ENCODE peak calls at places on chromosomes 6 and 20, in ten cellular contexts. N is colonic mucosa, U is mucosa of descending colon, R is uterus, V is cardiac muscle cell, O is psoas muscle, D is heart left ventricle, P is ovary, A is AG09319, G is adrenal gland. F is an unnamed sample.
A peak's percentile ranks its signal among the peaks of the same experiment; 100 is the strongest.

GRCh38 chr20:59082077-59082740 is 39.6 kb upstream of the PRELID3B start:
- DNase-seq in R (no peak), V (no peak), A (no peak), D (no peak), N (no peak), G (no peak), O (no peak), P (no peak), U (no peak), F (no peak)

GRCh38 chr6:163341671-163342070 is 72.8 kb upstream of the QKI start:
- DNase-seq in D (no peak), N (no peak), V (peak; percentile 70), G (no peak), R (no peak), O (no peak), P (no peak), U (no peak), A (no peak), F (no peak)

GRCh38 chr6:62367601-62368000 is 81.6 kb upstream of the KHDRBS2 start:
- DNase-seq in O (no peak), G (no peak), N (no peak), A (no peak), R (no peak), V (peak; percentile 5), P (no peak), D (no peak), U (no peak), F (no peak)

GRCh38 chr6:35370124-35370741 is 27.9 kb downstream of the PPARD start:
- DNase-seq in N (peak; percentile 37), U (peak; percentile 36), D (peak; percentile 79), G (peak; percentile 89), O (peak; percentile 92), V (no peak), R (peak; percentile 49), P (peak; percentile 63), A (peak; percentile 80), F (no peak)

GRCh38 chr6:131654326-131654725 is 17.2 kb downstream of the ENPP3 start:
- DNase-seq in P (no peak), A (no peak), D (no peak), O (no peak), G (no peak), N (no peak), R (no peak), V (no peak), U (no peak), F (no peak)

GRCh38 chr6:25016311-25016710 is 80.6 kb upstream of the RIPOR2 start:
- DNase-seq in D (no peak), V (no peak), P (no peak), O (no peak), G (no peak), N (no peak), R (no peak), U (no peak), A (no peak), F (no peak)

GRCh38 chr6:126015869-126016268 is 29.5 kb downstream of the TRMT11 start:
- DNase-seq in R (no peak), U (no peak), O (no peak), D (no peak), N (no peak), P (no peak), A (no peak), G (no peak), V (no peak), F (no peak)

GRCh38 chr20:21508230-21509078 is 5.4 kb downstream of the NKX2-2 start:
- DNase-seq in G (peak; percentile 18), O (no peak), D (no peak), V (no peak), U (no peak), A (no peak), R (no peak), P (no peak), N (no peak), F (no peak)

GRCh38 chr6:149340200-149340599 is 22.7 kb downstream of the TAB2 start:
- DNase-seq in N (no peak), R (no peak), P (no peak), U (no peak), V (no peak), A (no peak), D (no peak), G (no peak), O (no peak), F (no peak)

GRCh38 chr6:41278699-41279405 is 7.6 kb downstream of the TREM1 start:
- DNase-seq in D (no peak), R (peak; percentile 39), V (peak; percentile 87), P (peak; percentile 31), A (peak; percentile 2), N (peak; percentile 59), U (peak; percentile 46), O (peak; percentile 34), G (peak; percentile 77), F (peak; percentile 62)

GRCh38 chr20:33647603-33648395 is 14.3 kb upstream of the C20orf144 start:
- DNase-seq in G (no peak), D (no peak), A (peak; percentile 38), U (no peak), V (no peak), P (no peak), N (no peak), R (no peak), O (no peak), F (no peak)

GRCh38 chr6:45466686-45467085 is 89.0 kb upstream of the SUPT3H start:
- DNase-seq in N (no peak), V (no peak), R (no peak), G (no peak), P (no peak), D (no peak), U (no peak), A (no peak), O (no peak), F (no peak)

GRCh38 chr6:408599-409102 is 17.1 kb downstream of the IRF4 start:
- DNase-seq in P (no peak), U (no peak), O (peak; percentile 61), D (no peak), V (peak; percentile 58), N (no peak), G (peak; percentile 63), A (no peak), R (no peak), F (peak; percentile 56)
- TF ChIP-seq CTCF in P (no peak), U (no peak), O (peak; percentile 44), D (peak; percentile 35), V (peak; percentile 33), N (no peak), G (peak; percentile 15), A (peak; percentile 28), R (no peak), F (peak; percentile 35)

GRCh38 chr6:143299253-143300166 is 151.0 kb downstream of the ADAT2 start:
- DNase-seq in D (no peak), N (no peak), A (no peak), P (no peak), R (no peak), U (no peak), G (no peak), O (no peak), V (no peak), F (no peak)
- TF ChIP-seq CTCF in D (no peak), N (no peak), A (no peak), P (no peak), R (no peak), U (no peak), G (no peak), O (no peak), V (no peak), F (no peak)

GRCh38 chr6:13229205-13230085 is 98.9 kb downstream of the TBC1D7 start:
- DNase-seq in N (no peak), U (no peak), G (no peak), V (no peak), D (no peak), A (no peak), R (no peak), P (no peak), O (no peak), F (no peak)
- TF ChIP-seq CTCF in N (no peak), U (no peak), G (no peak), V (peak; percentile 11), D (no peak), A (no peak), R (no peak), P (no peak), O (no peak), F (no peak)

DNA sequence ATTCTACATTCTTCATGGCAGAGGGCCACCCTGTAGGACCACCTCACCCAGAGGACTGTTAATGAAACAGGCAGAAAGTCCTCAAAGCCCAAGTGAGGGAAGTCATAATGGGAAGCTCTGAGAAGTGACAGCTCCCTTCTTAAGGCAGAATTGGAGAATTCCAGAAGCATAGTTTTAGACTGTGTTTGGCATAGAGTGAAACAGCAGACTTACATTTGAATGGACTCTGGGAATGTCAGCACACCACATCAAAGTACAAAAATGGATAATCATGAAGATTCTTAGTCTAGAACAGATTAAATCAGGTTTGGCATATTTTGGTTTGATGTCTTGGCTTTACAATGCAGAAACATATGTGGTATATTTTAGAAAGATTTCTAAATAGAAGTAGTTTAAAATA is 17.9 kb downstream of the SH3BGRL2 start:
- DNase-seq in D (no peak), O (no peak), U (no peak), N (no peak), P (no peak), A (no peak), V (no peak), R (no peak), G (no peak), F (no peak)
- TF ChIP-seq CTCF in D (no peak), O (no peak), U (no peak), N (no peak), P (no peak), A (no peak), V (no peak), R (no peak), G (no peak), F (no peak)

GRCh38 chr6:116136933-116137340 is 11.0 kb upstream of the COL10A1 start:
- DNase-seq in R (no peak), D (no peak), V (no peak), P (no peak), O (no peak), G (no peak), U (no peak), A (no peak), N (no peak), F (no peak)

GRCh38 chr6:116136373-116136772 is 10.4 kb upstream of the COL10A1 start:
- DNase-seq in D (no peak), O (no peak), G (no peak), V (no peak), U (no peak), N (no peak), P (no peak), A (no peak), R (no peak), F (no peak)

GRCh38 chr6:116144590-116144989 is 18.7 kb upstream of the COL10A1 start:
- DNase-seq in G (no peak), D (no peak), R (no peak), V (no peak), O (no peak), U (no peak), N (no peak), A (no peak), P (no peak), F (no peak)

GRCh38 chr6:116139917-116140316 is 14.0 kb upstream of the COL10A1 start:
- DNase-seq in D (no peak), O (no peak), N (no peak), U (no peak), R (no peak), A (no peak), V (peak; percentile 15), G (no peak), P (no peak), F (no peak)
- TF ChIP-seq CTCF in D (no peak), O (no peak), N (no peak), U (no peak), R (no peak), A (no peak), V (no peak), G (no peak), P (no peak), F (no peak)

GRCh38 chr6:69719602-69720193 is 77.1 kb downstream of the LMBRD1 start:
- DNase-seq in V (peak; percentile 39), O (no peak), P (no peak), U (no peak), R (no peak), A (no peak), N (no peak), D (no peak), G (no peak), F (no peak)
- TF ChIP-seq CTCF in V (peak; percentile 47), O (peak; percentile 29), P (no peak), U (no peak), R (no peak), A (peak; percentile 33), N (peak; percentile 17), D (no peak), G (peak; percentile 26), F (peak; percentile 19)